ENCODE peak calls at places on chromosome 10, in nine cellular contexts. H is HCT116, A is hepatocyte, C is PC-9, Z is GM23248, F is PC-3, E is GM23338, G is MM.1S, N is Karpas-422. Y is an unnamed sample.

GRCh38 chr10:11505636-11506035 is 105.8 kb downstream of the USP6NL start:
- DNase-seq in G (no peak), A (no peak), H (no peak), C (no peak), E (no peak), N (no peak), F (no peak), Z (no peak), Y (no peak)

GRCh38 chr10:16967866-16968721 is 150.9 kb upstream of the RSU1 start:
- DNase-seq in F (peak; percentile 64), E (peak; percentile 68), N (no peak), A (peak; percentile 42), G (no peak), Z (peak; percentile 87), C (peak; percentile 35), H (peak; percentile 8), Y (no peak)

GRCh38 chr10:98242823-98243222 is 25.2 kb downstream of the LOXL4 start:
- DNase-seq in C (no peak), A (peak; percentile 39), E (no peak), F (peak; percentile 43), Z (peak; percentile 51), G (no peak), H (no peak), N (peak; percentile 41), Y (peak; percentile 20)

GRCh38 chr10:106513328-106513727 is 651.2 kb downstream of the SORCS1 start:
- DNase-seq in E (no peak), Z (no peak), G (no peak), A (no peak), F (peak; percentile 70), C (no peak), H (no peak), N (no peak), Y (no peak)

GRCh38 chr10:102644646-102645387 is 538 bp downstream of the TRIM8 start:
- DNase-seq in H (peak; percentile 80), N (peak; percentile 93), C (peak; percentile 54), G (peak; percentile 92), Z (peak; percentile 90), E (peak; percentile 89), F (peak; percentile 77), A (peak; percentile 92), Y (peak; percentile 92)

GRCh38 chr10:109308971-109309370 is 614.3 kb downstream of the XPNPEP1 start:
- DNase-seq in Z (no peak), H (no peak), G (no peak), C (no peak), F (no peak), E (no peak), N (no peak), A (no peak), Y (no peak)

GRCh38 chr10:113214331-113214730 is 264.3 kb downstream of the TCF7L2 start:
- DNase-seq in E (peak; percentile 44), G (no peak), C (no peak), F (peak; percentile 14), Z (no peak), A (no peak), H (no peak), N (no peak), Y (no peak)

GRCh38 chr10:122490786-122491680 is 29.7 kb downstream of the HTRA1 start:
- DNase-seq in E (peak; percentile 15), Z (peak; percentile 83), A (no peak), G (no peak), F (no peak), C (no peak), H (no peak), N (no peak), Y (no peak)

GRCh38 chr10:56823849-56824248 is 462.8 kb upstream of the ZWINT start:
- DNase-seq in A (no peak), N (peak; percentile 56), F (peak; percentile 28), H (no peak), E (peak; percentile 56), Z (peak; percentile 2), G (peak; percentile 50), C (no peak), Y (peak; percentile 64)

GRCh38 chr10:119803264-119803663 is 69.4 kb downstream of the MCMBP start:
- DNase-seq in H (no peak), F (peak; percentile 13), N (no peak), Z (peak; percentile 77), C (no peak), A (no peak), E (no peak), G (no peak), Y (no peak)

GRCh38 chr10:113071446-113071845 is 121.4 kb downstream of the TCF7L2 start:
- DNase-seq in Z (peak; percentile 16), A (no peak), E (no peak), N (no peak), G (no peak), F (no peak), H (no peak), C (no peak), Y (no peak)

GRCh38 chr10:29957887-29958330 is 101.5 kb downstream of the JCAD start:
- DNase-seq in N (peak; percentile 63), G (no peak), H (no peak), Z (no peak), E (no peak), A (no peak), F (no peak), C (peak; percentile 94), Y (no peak)
- H3K9me2 ChIP-seq in N (no peaks in the 10 kb centered on the region), G (no peaks in the 10 kb centered on the region), H (no peaks in the 10 kb centered on the region), Z (no peaks in the 10 kb centered on the region), E (no peaks in the 10 kb centered on the region), A (no peaks in the 10 kb centered on the region), F (no peaks in the 10 kb centered on the region), C (no peaks in the 10 kb centered on the region), Y (no peaks in the 10 kb centered on the region)

GRCh38 chr10:22245567-22245966 is 27.8 kb upstream of the EBLN1 start:
- DNase-seq in Z (peak; percentile 51), C (no peak), E (peak; percentile 54), F (peak; percentile 51), G (no peak), N (no peak), H (no peak), A (no peak), Y (no peak)
- H3K9me2 ChIP-seq in Z (no peaks in the 10 kb centered on the region), C (no peaks in the 10 kb centered on the region), E (peaks cover 8% of the 10 kb centered on the region), F (no peaks in the 10 kb centered on the region), G (no peaks in the 10 kb centered on the region), N (no peaks in the 10 kb centered on the region), H (no peaks in the 10 kb centered on the region), A (no peaks in the 10 kb centered on the region), Y (no peaks in the 10 kb centered on the region)

DNA sequence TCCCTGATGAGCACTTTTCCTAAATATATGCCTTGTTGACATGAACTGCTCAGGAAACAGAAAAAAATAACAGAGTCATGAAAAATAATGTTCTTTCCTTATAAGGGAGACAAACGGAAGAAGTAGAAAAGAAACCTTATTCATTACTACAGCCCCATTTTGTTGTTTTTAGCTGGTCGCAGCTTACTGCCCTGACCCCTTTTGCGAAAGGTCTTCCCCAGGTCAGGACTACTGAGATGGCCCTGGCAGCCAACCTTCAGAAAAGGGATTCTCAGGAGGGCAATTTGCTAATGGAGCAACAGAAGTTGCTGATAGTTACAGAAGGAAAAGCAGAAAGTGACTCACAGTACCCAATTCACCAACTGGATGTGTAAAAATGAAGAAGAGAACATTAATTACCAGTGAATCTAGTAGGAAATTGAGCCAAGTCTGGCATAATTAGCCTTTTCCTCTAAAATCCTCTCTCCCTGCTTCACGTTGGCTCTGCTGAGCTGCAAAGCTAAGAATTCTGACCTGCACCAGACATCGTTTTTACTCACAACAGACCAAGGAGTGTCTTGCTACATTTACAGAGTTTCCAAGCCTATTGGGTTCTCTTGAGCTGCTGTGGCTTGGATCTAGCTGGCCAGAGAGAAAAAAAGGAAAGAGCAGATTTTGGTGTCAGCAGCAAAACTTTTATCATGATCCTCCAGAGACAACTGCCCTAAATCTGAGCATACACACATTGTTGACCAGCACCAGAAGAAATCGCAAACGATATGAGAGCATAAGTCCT is 499.9 kb upstream of the FZD8 start:
- DNase-seq in E (no peak), H (no peak), C (no peak), G (no peak), F (no peak), N (no peak), Z (no peak), A (no peak), Y (no peak)
- H3K9me2 ChIP-seq in E (no peaks in the 10 kb centered on the region), H (no peaks in the 10 kb centered on the region), C (no peaks in the 10 kb centered on the region), G (no peaks in the 10 kb centered on the region), F (no peaks in the 10 kb centered on the region), N (no peaks in the 10 kb centered on the region), Z (no peaks in the 10 kb centered on the region), A (no peaks in the 10 kb centered on the region), Y (no peaks in the 10 kb centered on the region)

DNA sequence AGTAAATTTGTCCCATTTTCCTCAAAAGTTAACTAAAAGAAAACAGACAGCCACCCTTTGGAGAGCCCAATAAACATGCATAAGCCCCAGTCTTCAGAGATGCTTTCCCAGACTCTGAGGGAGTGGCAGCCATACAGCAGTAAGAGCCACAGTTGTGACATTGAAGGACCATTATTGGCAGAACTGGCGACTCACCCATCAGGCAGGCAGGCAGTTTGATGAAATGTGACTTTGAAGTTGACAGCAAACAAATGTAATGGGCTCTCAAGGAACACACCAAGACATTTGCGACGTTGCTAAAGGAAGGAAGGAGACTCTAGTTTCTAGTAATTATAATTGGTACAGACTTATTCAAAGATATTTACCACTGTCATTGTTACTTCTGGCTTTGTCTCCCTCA is 287.5 kb upstream of the PHYHIPL start:
- DNase-seq in F (no peak), N (no peak), Z (no peak), H (no peak), G (no peak), C (peak; percentile 59), A (no peak), E (no peak), Y (no peak)
- H3K9me2 ChIP-seq in F (peaks cover 3% of the 10 kb centered on the region), N (no peaks in the 10 kb centered on the region), Z (no peaks in the 10 kb centered on the region), H (no peaks in the 10 kb centered on the region), G (no peaks in the 10 kb centered on the region), C (peaks cover 5% of the 10 kb centered on the region), A (no peaks in the 10 kb centered on the region), E (no peaks in the 10 kb centered on the region), Y (no peaks in the 10 kb centered on the region)

GRCh38 chr10:35950221-35950620 is 308.1 kb upstream of the FZD8 start:
- DNase-seq in H (no peak), E (no peak), A (no peak), C (no peak), N (no peak), Z (no peak), F (no peak), G (no peak), Y (no peak)

GRCh38 chr10:35949820-35950219 is 307.7 kb upstream of the FZD8 start:
- DNase-seq in G (no peak), C (no peak), E (peak; percentile 56), H (no peak), N (no peak), Z (no peak), F (no peak), A (no peak), Y (no peak)

GRCh38 chr10:35942052-35942451 is 300.0 kb upstream of the FZD8 start:
- DNase-seq in E (no peak), A (no peak), C (no peak), H (no peak), N (no peak), G (no peak), Z (no peak), F (no peak), Y (no peak)

DNA sequence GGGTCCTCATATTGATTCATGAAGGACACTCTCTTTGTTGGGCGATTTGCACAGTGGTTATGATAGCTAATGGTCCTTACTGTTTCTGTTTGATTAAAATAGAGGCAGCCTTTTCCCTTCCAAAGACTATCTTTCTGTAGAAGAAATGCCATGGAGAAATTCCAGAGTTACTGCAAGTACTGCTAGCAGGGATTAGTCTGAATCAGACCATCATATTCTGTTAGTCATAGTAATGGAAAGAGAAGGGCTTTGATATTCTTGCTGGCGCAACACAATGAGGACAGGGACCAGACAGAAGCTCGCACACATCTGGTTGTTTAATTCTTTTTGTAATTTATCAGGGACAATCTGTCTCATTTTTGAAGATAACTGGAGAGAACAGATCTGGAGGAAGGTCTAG is 304.5 kb upstream of the FZD8 start:
- DNase-seq in C (no peak), E (no peak), H (no peak), Z (peak; percentile 79), N (no peak), G (no peak), A (no peak), F (no peak), Y (no peak)
- H3K9me2 ChIP-seq in C (no peaks in the 10 kb centered on the region), E (peaks cover 5% of the 10 kb centered on the region), H (no peaks in the 10 kb centered on the region), Z (no peaks in the 10 kb centered on the region), N (no peaks in the 10 kb centered on the region), G (no peaks in the 10 kb centered on the region), A (no peaks in the 10 kb centered on the region), F (no peaks in the 10 kb centered on the region), Y (no peaks in the 10 kb centered on the region)